ENCODE peak calls at places on chromosomes 6 and 20, in four cellular contexts. A, N, Y and D are unnamed samples.

GRCh38 chr6:158772172-158772571 is 47.0 kb downstream of the EZR start:
- DNase-seq in Y (no peak), N (no peak), A (no peak), D (no peak)

GRCh38 chr20:8404912-8405635 is 273.0 kb downstream of the PLCB1 start:
- DNase-seq in N (no peak), A (no peak), Y (no peak), D (no peak)

GRCh38 chr6:1054653-1055014 is 257.3 kb upstream of the FOXQ1 start:
- DNase-seq in A (no peak), N (no peak), Y (no peak), D (no peak)

GRCh38 chr6:37061157-37061804 is 55.8 kb downstream of the FGD2 start:
- DNase-seq in Y (no peak), A (no peak), N (no peak), D (no peak)

GRCh38 chr6:96014846-96015245 is 928 bp upstream of the FUT9 start:
- DNase-seq in A (no peak), Y (no peak), N (no peak), D (no peak)

GRCh38 chr20:17023811-17024210 is 203.0 kb upstream of the PCSK2 start:
- DNase-seq in Y (no peak), A (no peak), N (no peak), D (no peak)

GRCh38 chr6:4402477-4402976 is 267.2 kb upstream of the ECI2 start:
- DNase-seq in Y (no peak), N (no peak), A (peak), D (no peak)

GRCh38 chr20:25402583-25402982 is 4.9 kb upstream of the GINS1 start:
- DNase-seq in N (no peak), A (peak), Y (no peak), D (no peak)

GRCh38 chr6:162124710-162125435 is 602.7 kb downstream of the PRKN start:
- DNase-seq in Y (no peak), A (no peak), N (no peak), D (no peak)

GRCh38 chr20:46117704-46118467 is at the start of gene CD40:
- DNase-seq in A (peak), Y (no peak), N (peak), D (peak)

GRCh38 chr6:13395272-13396237 is 67.2 kb upstream of the TBC1D7 start:
- DNase-seq in A (peak), Y (no peak), N (peak), D (peak)

GRCh38 chr20:46749164-46749563 is 39.7 kb downstream of the SLC2A10 start:
- DNase-seq in A (no peak), Y (no peak), N (no peak), D (no peak)

GRCh38 chr6:30647039-30647801 is at the start of gene C6orf136:
- DNase-seq in N (peak), Y (peak), A (peak), D (peak)

GRCh38 chr6:169087436-169088046 is 166.1 kb downstream of the THBS2 start:
- DNase-seq in Y (no peak), N (no peak), A (peak), D (no peak)

GRCh38 chr6:136780972-136781371 is 11.3 kb downstream of the MAP3K5 start:
- DNase-seq in Y (no peak), N (no peak), A (no peak), D (no peak)

GRCh38 chr20:4813076-4813838 is 91.5 kb downstream of the PRND start:
- DNase-seq in A (peak), Y (no peak), N (no peak), D (peak)

GRCh38 chr6:64280569-64280968 is 645.0 kb downstream of the PHF3 start:
- DNase-seq in Y (no peak), A (peak), N (peak), D (peak)

GRCh38 chr6:125363360-125364121 is 61.8 kb upstream of the HDDC2 start:
- DNase-seq in A (peak), N (no peak), Y (peak), D (peak)

GRCh38 chr6:53178837-53179432 is 30.3 kb upstream of the GCM1 start:
- DNase-seq in Y (no peak), N (no peak), A (no peak), D (no peak)

GRCh38 chr6:142925575-142926110 is 19.3 kb downstream of the HIVEP2 start:
- DNase-seq in N (no peak), Y (no peak), A (peak), D (no peak)

GRCh38 chr20:38186788-38187221 is 21.7 kb upstream of the TGM2 start:
- DNase-seq in A (no peak), Y (no peak), N (no peak), D (no peak)

DNA sequence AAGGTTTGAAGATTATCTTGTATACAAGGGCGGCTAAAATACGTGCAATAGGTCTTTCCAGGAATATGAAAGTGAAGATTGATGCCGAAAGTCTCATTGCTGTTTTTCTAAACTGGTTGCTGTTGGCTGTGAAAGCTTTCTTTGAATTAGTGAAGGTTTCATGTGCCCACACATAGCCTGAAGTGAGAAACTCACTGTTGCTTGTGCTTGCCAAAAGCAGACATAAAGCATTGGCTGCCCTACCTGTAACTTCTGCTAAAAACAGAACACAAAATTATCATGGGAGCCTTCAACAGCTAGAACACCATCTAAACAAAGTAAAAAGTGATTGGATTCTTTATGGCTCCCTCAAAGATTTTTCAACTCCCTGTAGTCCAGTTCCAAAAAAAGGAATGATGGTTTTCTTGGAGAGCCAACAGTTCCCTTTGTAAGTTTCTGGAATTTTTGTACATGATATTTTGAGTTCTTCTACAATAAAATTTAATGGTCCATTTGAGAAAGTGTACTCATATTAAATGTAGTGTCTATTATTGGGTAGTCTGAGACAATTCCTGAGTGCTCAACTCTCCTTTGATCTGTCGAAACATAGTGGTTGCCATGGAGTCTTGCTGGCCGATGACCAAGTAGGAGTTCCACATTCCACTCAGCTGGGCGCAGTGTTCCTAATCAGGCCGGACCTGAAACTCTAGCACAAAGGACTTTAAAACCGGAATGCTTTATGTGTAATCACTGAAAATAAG is 68.5 kb downstream of the PLEKHG1 start:
- DNase-seq in N (peak), A (peak), Y (no peak), D (no peak)
- TF ChIP-seq CTCF in N (no peak), A (peak), Y (peak), D (no peak)

DNA sequence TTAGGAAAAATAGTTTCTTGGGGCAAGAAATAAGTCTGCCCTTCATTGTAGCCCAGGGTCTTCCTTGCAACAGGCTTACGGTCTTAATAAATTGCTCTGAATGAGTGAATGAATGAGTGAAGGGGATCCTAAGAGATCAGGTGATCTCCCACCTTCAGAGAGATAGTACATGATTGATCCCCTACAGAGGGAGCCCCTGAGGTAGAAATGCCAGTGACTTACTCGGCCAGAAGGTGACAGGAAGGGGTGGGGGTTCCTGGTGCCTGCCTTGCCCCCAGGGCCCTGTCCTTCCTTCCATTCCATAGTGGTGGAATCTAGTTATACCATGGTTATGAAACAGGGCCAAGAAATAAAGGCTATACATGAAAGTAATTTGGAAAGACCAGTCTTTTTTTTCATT is 215.3 kb upstream of the SSTR4 start:
- DNase-seq in N (no peak), Y (no peak), A (no peak), D (no peak)
- TF ChIP-seq CTCF in N (no peak), Y (no peak), A (no peak), D (no peak)

GRCh38 chr6:148746363-148747144 is at the start of gene UST:
- DNase-seq in N (peak), Y (peak), A (peak), D (peak)
- TF ChIP-seq CTCF in N (no peak), Y (peak), A (peak), D (peak)

GRCh38 chr6:14964901-14965300 is 281.0 kb upstream of the JARID2 start:
- DNase-seq in A (no peak), N (no peak), Y (no peak), D (no peak)

GRCh38 chr6:14965340-14966102 is 280.3 kb upstream of the JARID2 start:
- DNase-seq in N (no peak), Y (no peak), A (no peak), D (no peak)

GRCh38 chr6:14966111-14966901 is 279.6 kb upstream of the JARID2 start:
- DNase-seq in N (no peak), Y (no peak), A (no peak), D (no peak)

GRCh38 chr6:14966902-14967711 is 278.8 kb upstream of the JARID2 start:
- DNase-seq in N (no peak), Y (no peak), A (no peak), D (no peak)

DNA sequence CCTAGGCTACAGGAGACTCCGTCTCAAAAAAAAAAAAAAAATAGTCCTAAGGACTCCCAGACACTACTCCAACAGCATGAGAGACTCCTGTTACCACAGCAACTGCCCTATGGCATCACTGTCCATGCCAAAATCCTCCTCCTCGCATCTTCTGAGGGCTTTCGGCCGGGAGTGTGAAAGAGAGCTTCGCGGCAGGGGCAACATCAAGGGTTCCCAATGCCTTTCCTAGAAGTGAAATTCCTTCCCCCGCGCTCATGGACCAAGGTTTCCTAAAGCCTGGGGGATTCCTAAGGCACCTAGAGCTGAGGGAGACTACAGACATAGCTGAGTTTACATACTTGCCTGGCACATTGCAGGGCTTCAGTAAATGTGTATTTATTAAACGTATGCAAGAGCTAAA is 281.4 kb upstream of the JARID2 start:
- DNase-seq in N (no peak), Y (no peak), A (no peak), D (no peak)
- TF ChIP-seq CTCF in N (no peak), Y (no peak), A (no peak), D (no peak)

GRCh38 chr6:17001188-17001587 is 100.7 kb upstream of the STMND1 start:
- DNase-seq in A (no peak), Y (no peak), N (no peak), D (no peak)
- TF ChIP-seq CTCF in A (peak), Y (peak), N (no peak), D (no peak)

GRCh38 chr6:3259491-3259958 is 778 bp downstream of the PSMG4 start:
- DNase-seq in A (peak), N (peak), Y (no peak), D (no peak)
- TF ChIP-seq CTCF in A (peak), N (no peak), Y (no peak), D (no peak)

GRCh38 chr20:13338097-13338661 is 117.1 kb downstream of the ISM1 start:
- DNase-seq in N (no peak), A (no peak), Y (no peak), D (no peak)

GRCh38 chr20:13337090-13337784 is 116.2 kb downstream of the ISM1 start:
- DNase-seq in Y (no peak), N (no peak), A (no peak), D (no peak)

GRCh38 chr20:13333793-13334192 is 112.7 kb downstream of the ISM1 start:
- DNase-seq in Y (no peak), A (peak), N (peak), D (no peak)

GRCh38 chr20:13338999-13339411 is 117.9 kb downstream of the ISM1 start:
- DNase-seq in A (no peak), N (peak), Y (no peak), D (no peak)

GRCh38 chr20:13336308-13337089 is 115.4 kb downstream of the ISM1 start:
- DNase-seq in N (no peak), Y (no peak), A (no peak), D (no peak)
- TF ChIP-seq CTCF in N (no peak), Y (no peak), A (no peak), D (no peak)

DNA sequence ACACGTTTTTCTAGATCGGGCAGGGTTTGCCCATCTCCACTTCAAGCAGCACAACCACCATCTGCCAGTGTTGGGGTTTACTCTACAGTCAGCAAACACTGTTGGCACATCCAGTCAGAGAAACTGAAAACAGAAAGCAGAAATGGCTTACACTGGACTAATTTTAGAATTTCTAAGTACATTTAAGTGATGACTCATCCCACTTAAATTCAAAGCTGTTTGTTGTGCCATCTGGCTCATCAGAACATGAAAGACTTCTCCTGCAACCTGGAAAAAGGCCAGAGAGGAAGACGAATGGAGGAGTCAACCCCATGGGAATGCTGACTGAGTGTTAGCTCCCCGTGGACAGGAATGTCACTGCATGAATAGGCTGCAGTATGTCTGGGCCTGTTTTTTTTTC is 21.8 kb downstream of the FAM209B start:
- DNase-seq in N (peak), A (peak), Y (no peak), D (peak)
- TF ChIP-seq CTCF in N (no peak), A (peak), Y (no peak), D (no peak)